ENCODE peak calls at places on chromosomes 16 and 17, in four cellular contexts. One of them, this sample, is unnamed.

GRCh38 chr16:59527206-59527997 is 793.3 kb upstream of the GOT2 start:
- DNase-seq in K562: no peak
- DNase-seq in HepG2: no peak
- DNase-seq in SK-N-SH: no peak
- DNase-seq in this sample: no peak

GRCh38 chr17:70882504-70882903 is 713.2 kb downstream of the KCNJ2 start:
- DNase-seq in HepG2: no peak
- DNase-seq in SK-N-SH: no peak
- DNase-seq in K562: no peak
- DNase-seq in this sample: no peak

GRCh38 chr16:73337897-73338296 is 290.0 kb upstream of the ZFHX3 start:
- DNase-seq in HepG2: no peak
- DNase-seq in SK-N-SH: no peak
- DNase-seq in K562: no peak
- DNase-seq in this sample: no peak

GRCh38 chr17:57870283-57870635 is 20.4 kb upstream of the MRPS23 start:
- DNase-seq in K562: no peak
- DNase-seq in SK-N-SH: no peak
- DNase-seq in HepG2: no peak
- DNase-seq in this sample: no peak

GRCh38 chr17:66716236-66717026 is 118.5 kb upstream of the CACNG5 start:
- DNase-seq in HepG2: no peak
- DNase-seq in SK-N-SH: no peak
- DNase-seq in K562: no peak
- DNase-seq in this sample: no peak

GRCh38 chr16:62034236-62035114 is 1.8 kb downstream of the CDH8 start:
- DNase-seq in HepG2: no peak
- DNase-seq in K562: no peak
- DNase-seq in SK-N-SH: no peak
- DNase-seq in this sample: peak; percentile 19

GRCh38 chr17:35804658-35805192 is 4.6 kb upstream of the TAF15 start:
- DNase-seq in SK-N-SH: peak; percentile 81
- DNase-seq in K562: peak; percentile 84
- DNase-seq in HepG2: peak; percentile 88
- DNase-seq in this sample: peak; percentile 41

GRCh38 chr17:48181653-48182052 is 74.1 kb downstream of the SNX11 start:
- DNase-seq in K562: peak; percentile 34
- DNase-seq in HepG2: no peak
- DNase-seq in SK-N-SH: no peak
- DNase-seq in this sample: peak; percentile 44

GRCh38 chr17:2062571-2063183 is 7.8 kb downstream of the HIC1 start:
- DNase-seq in HepG2: no peak
- DNase-seq in SK-N-SH: no peak
- DNase-seq in K562: no peak
- DNase-seq in this sample: no peak

GRCh38 chr16:27431773-27432599 is 30.0 kb downstream of the IL21R start:
- DNase-seq in K562: no peak
- DNase-seq in HepG2: no peak
- DNase-seq in SK-N-SH: no peak
- DNase-seq in this sample: no peak

GRCh38 chr16:51159296-51159695 is 8.2 kb upstream of the SALL1 start:
- DNase-seq in HepG2: no peak
- DNase-seq in K562: no peak
- DNase-seq in SK-N-SH: no peak
- DNase-seq in this sample: no peak

GRCh38 chr17:42953669-42954068 is 10.6 kb downstream of the AARSD1 start:
- DNase-seq in K562: no peak
- DNase-seq in SK-N-SH: no peak
- DNase-seq in HepG2: peak; percentile 55
- DNase-seq in this sample: no peak

GRCh38 chr16:56715128-56715527 is 14.8 kb upstream of the NUP93 start:
- DNase-seq in K562: no peak
- DNase-seq in HepG2: no peak
- DNase-seq in SK-N-SH: peak; percentile 46
- DNase-seq in this sample: no peak

GRCh38 chr17:48351916-48352332 is 78.1 kb downstream of the SKAP1 start:
- DNase-seq in SK-N-SH: peak; percentile 32
- DNase-seq in HepG2: peak; percentile 5
- DNase-seq in K562: peak; percentile 40
- DNase-seq in this sample: no peak

GRCh38 chr17:40828454-40829039 is 6.1 kb upstream of the KRT10 start:
- DNase-seq in SK-N-SH: no peak
- DNase-seq in K562: no peak
- DNase-seq in HepG2: no peak
- DNase-seq in this sample: no peak

GRCh38 chr17:81582341-81582740 is 30.2 kb upstream of the FAAP100 start:
- DNase-seq in K562: no peak
- DNase-seq in HepG2: no peak
- DNase-seq in SK-N-SH: no peak
- DNase-seq in this sample: no peak

GRCh38 chr16:22897184-22897583 is 83.2 kb downstream of the HS3ST2 start:
- DNase-seq in SK-N-SH: no peak
- DNase-seq in K562: no peak
- DNase-seq in HepG2: no peak
- DNase-seq in this sample: no peak

GRCh38 chr16:22900863-22901262 is 86.9 kb downstream of the HS3ST2 start:
- DNase-seq in K562: no peak
- DNase-seq in SK-N-SH: no peak
- DNase-seq in HepG2: no peak
- DNase-seq in this sample: no peak

GRCh38 chr16:22901563-22901962 is 87.6 kb downstream of the HS3ST2 start:
- DNase-seq in HepG2: no peak
- DNase-seq in K562: no peak
- DNase-seq in SK-N-SH: no peak
- DNase-seq in this sample: no peak

GRCh38 chr16:22898131-22898530 is 84.2 kb downstream of the HS3ST2 start:
- DNase-seq in K562: no peak
- DNase-seq in HepG2: no peak
- DNase-seq in SK-N-SH: no peak
- DNase-seq in this sample: no peak

GRCh38 chr16:22898874-22899348 is 84.9 kb downstream of the HS3ST2 start:
- DNase-seq in SK-N-SH: peak; percentile 73
- DNase-seq in HepG2: peak; percentile 70
- DNase-seq in K562: peak; percentile 16
- DNase-seq in this sample: peak; percentile 91
- TF ChIP-seq FOXJ3 in SK-N-SH: no peak
- TF ChIP-seq FOXJ3 in HepG2: no peak
- TF ChIP-seq FOXJ3 in K562: no peak
- TF ChIP-seq FOXJ3 in this sample: no peak

DNA sequence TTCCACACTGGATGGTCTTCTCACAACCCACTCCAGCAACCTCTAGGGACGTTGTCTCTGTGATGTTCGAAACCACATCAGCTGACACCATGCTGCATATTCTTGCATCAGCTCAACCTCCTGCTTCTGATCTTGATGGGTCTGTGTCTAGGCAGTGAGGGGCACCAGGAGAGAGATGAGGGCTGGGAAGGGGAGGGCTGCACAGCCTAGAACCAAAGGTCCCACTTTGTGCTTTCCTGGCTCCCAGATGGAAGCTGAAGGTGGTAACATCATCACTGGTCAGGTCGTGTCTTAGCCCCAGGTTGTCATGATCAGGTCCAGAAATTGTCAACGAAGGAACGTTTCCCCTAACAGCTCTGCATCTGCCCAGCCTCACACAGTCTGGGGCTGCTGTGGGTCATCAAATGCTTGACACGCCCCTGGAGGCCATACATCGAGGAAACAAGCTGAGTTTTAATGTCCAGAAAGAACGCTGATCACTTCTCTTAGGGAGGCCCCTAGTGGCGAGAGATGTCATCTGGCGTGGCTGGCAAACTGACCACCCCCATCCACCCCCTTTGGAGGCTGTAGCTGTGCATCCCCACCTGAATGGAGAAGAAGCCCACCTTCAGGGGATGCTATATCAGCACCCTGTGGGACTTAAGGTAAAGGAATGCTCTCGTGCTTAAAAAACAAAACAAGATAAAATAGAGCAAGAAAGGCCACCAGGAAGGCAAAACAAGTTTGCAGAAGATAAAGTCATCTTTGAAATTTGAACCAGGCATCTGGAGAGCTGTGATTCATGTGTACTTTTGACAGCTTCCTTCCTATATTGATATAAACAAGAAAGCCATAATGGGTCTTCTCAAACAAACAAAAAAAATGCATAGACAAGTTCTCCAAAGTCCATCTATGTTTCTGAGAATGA is 58.3 kb downstream of the WIPI1 start:
- DNase-seq in HepG2: peak; percentile 91
- DNase-seq in K562: peak; percentile 77
- DNase-seq in SK-N-SH: peak; percentile 86
- DNase-seq in this sample: peak; percentile 75
- TF ChIP-seq FOXJ3 in HepG2: no peak
- TF ChIP-seq FOXJ3 in K562: no peak
- TF ChIP-seq FOXJ3 in SK-N-SH: no peak
- TF ChIP-seq FOXJ3 in this sample: no peak

DNA sequence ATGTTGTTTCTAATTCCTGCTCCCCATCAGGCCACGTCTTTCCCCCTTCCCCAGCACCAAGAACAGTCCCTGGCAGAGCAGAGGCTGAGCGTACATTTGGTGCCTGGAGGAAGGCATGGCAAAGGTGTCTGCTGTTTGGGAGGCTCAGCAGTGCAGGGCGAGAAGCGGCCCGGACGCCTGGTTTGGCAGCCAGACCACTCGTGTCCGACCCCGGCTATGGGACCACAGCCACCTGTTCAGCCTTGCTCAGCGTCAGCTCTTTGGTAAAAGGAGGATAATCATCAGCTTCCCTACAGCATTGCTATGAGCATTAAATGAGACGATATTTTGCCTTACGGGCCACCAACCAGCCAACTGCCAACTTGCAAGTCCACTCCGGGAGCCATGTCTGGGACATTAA is 106.7 kb upstream of the CREBBP start:
- DNase-seq in SK-N-SH: no peak
- DNase-seq in K562: no peak
- DNase-seq in HepG2: no peak
- DNase-seq in this sample: no peak
- TF ChIP-seq FOXJ3 in SK-N-SH: no peak
- TF ChIP-seq FOXJ3 in K562: no peak
- TF ChIP-seq FOXJ3 in HepG2: no peak
- TF ChIP-seq FOXJ3 in this sample: no peak

GRCh38 chr16:28884045-28884444 is 5.8 kb downstream of the ATP2A1 start:
- DNase-seq in SK-N-SH: no peak
- DNase-seq in HepG2: no peak
- DNase-seq in K562: no peak
- DNase-seq in this sample: no peak
- TF ChIP-seq FOXJ3 in SK-N-SH: no peak
- TF ChIP-seq FOXJ3 in HepG2: no peak
- TF ChIP-seq FOXJ3 in K562: no peak
- TF ChIP-seq FOXJ3 in this sample: no peak

GRCh38 chr17:80461527-80462166 is 14.8 kb downstream of the NPTX1 start:
- DNase-seq in SK-N-SH: no peak
- DNase-seq in K562: no peak
- DNase-seq in HepG2: no peak
- DNase-seq in this sample: no peak
- TF ChIP-seq FOXJ3 in SK-N-SH: no peak
- TF ChIP-seq FOXJ3 in K562: no peak
- TF ChIP-seq FOXJ3 in HepG2: no peak
- TF ChIP-seq FOXJ3 in this sample: no peak

GRCh38 chr17:21007646-21008045 is 35.2 kb downstream of the USP22 start:
- DNase-seq in SK-N-SH: no peak
- DNase-seq in HepG2: no peak
- DNase-seq in K562: no peak
- DNase-seq in this sample: no peak

GRCh38 chr17:21004016-21004930 is 38.5 kb downstream of the USP22 start:
- DNase-seq in SK-N-SH: no peak
- DNase-seq in K562: no peak
- DNase-seq in HepG2: no peak
- DNase-seq in this sample: no peak

GRCh38 chr17:21005803-21006202 is 37.0 kb downstream of the USP22 start:
- DNase-seq in SK-N-SH: no peak
- DNase-seq in HepG2: no peak
- DNase-seq in K562: no peak
- DNase-seq in this sample: no peak

GRCh38 chr17:21003007-21003621 is 39.7 kb downstream of the USP22 start:
- DNase-seq in SK-N-SH: no peak
- DNase-seq in HepG2: no peak
- DNase-seq in K562: no peak
- DNase-seq in this sample: no peak

GRCh38 chr17:21005367-21005766 is 37.4 kb downstream of the USP22 start:
- DNase-seq in HepG2: no peak
- DNase-seq in K562: no peak
- DNase-seq in SK-N-SH: no peak
- DNase-seq in this sample: no peak
- TF ChIP-seq FOXJ3 in HepG2: no peak
- TF ChIP-seq FOXJ3 in K562: no peak
- TF ChIP-seq FOXJ3 in SK-N-SH: no peak
- TF ChIP-seq FOXJ3 in this sample: no peak

GRCh38 chr17:79690988-79691836 is 39.5 kb upstream of the ENPP7 start:
- DNase-seq in SK-N-SH: no peak
- DNase-seq in HepG2: no peak
- DNase-seq in K562: no peak
- DNase-seq in this sample: no peak
- TF ChIP-seq FOXJ3 in SK-N-SH: no peak
- TF ChIP-seq FOXJ3 in HepG2: no peak
- TF ChIP-seq FOXJ3 in K562: no peak
- TF ChIP-seq FOXJ3 in this sample: no peak

GRCh38 chr17:15377608-15378007 is 36.2 kb upstream of the TEKT3 start:
- DNase-seq in SK-N-SH: no peak
- DNase-seq in HepG2: peak; percentile 89
- DNase-seq in K562: no peak
- DNase-seq in this sample: no peak
- TF ChIP-seq FOXJ3 in SK-N-SH: no peak
- TF ChIP-seq FOXJ3 in HepG2: no peak
- TF ChIP-seq FOXJ3 in K562: no peak
- TF ChIP-seq FOXJ3 in this sample: no peak

GRCh38 chr16:66853261-66854139 is 9.3 kb downstream of the CA7 start:
- DNase-seq in HepG2: no peak
- DNase-seq in SK-N-SH: peak; percentile 11
- DNase-seq in K562: peak; percentile 14
- DNase-seq in this sample: no peak
- TF ChIP-seq FOXJ3 in HepG2: no peak
- TF ChIP-seq FOXJ3 in SK-N-SH: no peak
- TF ChIP-seq FOXJ3 in K562: no peak
- TF ChIP-seq FOXJ3 in this sample: no peak